ENCODE peak calls at places on chromosomes 11 and 22, in four cellular contexts. V, H, R and O are unnamed samples.
A peak's percentile ranks its signal among the peaks of the same experiment; 100 is the strongest.

GRCh38 chr11:72824020-72824419 is 9.8 kb downstream of the ATG16L2 start:
- DNase-seq in H (peak; percentile 4), R (peak; percentile 61), V (no peak), O (no peak)

GRCh38 chr22:50733521-50734342 is 4.3 kb upstream of the ACR start:
- DNase-seq in V (no peak), R (peak; percentile 55), H (peak; percentile 73), O (peak; percentile 16)

GRCh38 chr11:110123003-110123402 is 29.8 kb downstream of the ZC3H12C start:
- DNase-seq in R (no peak), H (no peak), V (no peak), O (no peak)

GRCh38 chr22:23219787-23220484 is 39.6 kb downstream of the BCR start:
- DNase-seq in H (no peak), V (peak; percentile 28), R (peak; percentile 77), O (no peak)

GRCh38 chr22:19903513-19903912 is 38.1 kb upstream of the COMT start:
- DNase-seq in R (no peak), H (no peak), V (no peak), O (no peak)

GRCh38 chr11:17267576-17267975 is 9.0 kb upstream of the NUCB2 start:
- DNase-seq in R (no peak), V (no peak), H (peak; percentile 24), O (no peak)

GRCh38 chr11:113289341-113290187 is 24.8 kb upstream of the TTC12 start:
- DNase-seq in R (peak; percentile 79), V (peak; percentile 21), H (peak; percentile 71), O (peak; percentile 46)

GRCh38 chr11:75351541-75352416 is at the start of gene ARRB1:
- DNase-seq in R (peak; percentile 91), V (peak; percentile 58), H (no peak), O (peak; percentile 77)

GRCh38 chr22:32544953-32545558 is 70.4 kb downstream of the FBXO7 start:
- DNase-seq in R (no peak), V (no peak), H (no peak), O (no peak)

GRCh38 chr11:45182902-45183301 is 36.5 kb downstream of the PRDM11 start:
- DNase-seq in V (no peak), H (no peak), R (no peak), O (no peak)

GRCh38 chr22:28953399-28953798 is 70.0 kb downstream of the ZNRF3 start:
- DNase-seq in V (no peak), H (no peak), R (no peak), O (no peak)

GRCh38 chr22:39345231-39345630 is 4.6 kb upstream of the SYNGR1 start:
- DNase-seq in R (no peak), V (no peak), H (no peak), O (no peak)

GRCh38 chr22:46072981-46073682 is 77.2 kb upstream of the PPARA start:
- DNase-seq in R (peak; percentile 39), V (no peak), H (no peak), O (peak; percentile 8)

GRCh38 chr11:27716850-27717249 is 16.6 kb upstream of the BDNF start:
- DNase-seq in R (no peak), V (no peak), H (no peak), O (no peak)

GRCh38 chr11:16902979-16903378 is 111.2 kb downstream of the PLEKHA7 start:
- DNase-seq in R (no peak), V (no peak), H (peak; percentile 49), O (no peak)

GRCh38 chr11:2511421-2512369 is 66.9 kb downstream of the KCNQ1 start:
- DNase-seq in V (no peak), R (peak; percentile 65), H (no peak), O (peak; percentile 36)

GRCh38 chr11:19848219-19848618 is 135.6 kb downstream of the NAV2 start:
- DNase-seq in V (no peak), R (no peak), H (no peak), O (no peak)

GRCh38 chr11:58046231-58046630 is 15.5 kb downstream of the OR6Q1 start:
- DNase-seq in H (no peak), V (no peak), R (no peak), O (no peak)

GRCh38 chr11:20754957-20755356 is 85.6 kb downstream of the NELL1 start:
- DNase-seq in V (no peak), H (no peak), R (no peak), O (no peak)

GRCh38 chr11:59175104-59175503 is 3.2 kb downstream of the DTX4 start:
- DNase-seq in H (no peak), R (peak; percentile 68), V (no peak), O (no peak)

GRCh38 chr11:62702241-62702640 is 5.0 kb downstream of the BSCL2 start:
- DNase-seq in H (no peak), V (no peak), R (peak; percentile 47), O (no peak)

GRCh38 chr11:80844110-80844509 is 1403.3 kb upstream of the TENM4 start:
- DNase-seq in R (no peak), V (no peak), H (no peak), O (no peak)

GRCh38 chr22:36383110-36383581 is 4.6 kb downstream of the MYH9 start:
- DNase-seq in R (no peak), V (peak; percentile 61), H (peak; percentile 97), O (no peak)

GRCh38 chr22:30565341-30565740 is 9.1 kb downstream of the GAL3ST1 start:
- DNase-seq in H (no peak), V (no peak), R (no peak), O (no peak)

GRCh38 chr22:18068381-18068988 is 9.3 kb upstream of the PEX26 start:
- DNase-seq in H (no peak), V (no peak), R (peak; percentile 10), O (no peak)

GRCh38 chr11:109765709-109766311 is 327.4 kb upstream of the ZC3H12C start:
- DNase-seq in R (no peak), V (no peak), H (no peak), O (no peak)

GRCh38 chr11:74057251-74058151 is 48.6 kb upstream of the UCP3 start:
- DNase-seq in R (no peak), V (no peak), H (no peak), O (no peak)

GRCh38 chr11:36618025-36618700 is 20.1 kb upstream of the RAG2 start:
- DNase-seq in R (no peak), V (no peak), H (no peak), O (no peak)

GRCh38 chr11:2517016-2517385 is 72.2 kb downstream of the KCNQ1 start:
- DNase-seq in V (no peak), H (no peak), R (peak; percentile 57), O (peak; percentile 12)

GRCh38 chr11:72041364-72042058 is 38.8 kb downstream of the NUMA1 start:
- DNase-seq in H (peak; percentile 33), R (peak; percentile 84), V (peak; percentile 24), O (peak; percentile 81)

GRCh38 chr11:116644201-116644947 is 128.4 kb downstream of the BUD13 start:
- DNase-seq in H (no peak), R (no peak), V (no peak), O (no peak)

GRCh38 chr22:41526802-41527799 is 17.2 kb downstream of the POLR3H start:
- DNase-seq in V (peak; percentile 37), R (no peak), H (peak; percentile 30), O (peak; percentile 50)

GRCh38 chr11:11979487-11980117 is 28.8 kb downstream of the DKK3 start:
- DNase-seq in H (no peak), R (peak; percentile 61), V (no peak), O (peak; percentile 54)

GRCh38 chr22:32949719-32950118 is 108.5 kb downstream of the SYN3 start:
- DNase-seq in H (no peak), V (no peak), R (no peak), O (no peak)

GRCh38 chr11:40425168-40425567 is 1034.3 kb downstream of the LRRC4C start:
- DNase-seq in H (peak; percentile 16), V (no peak), R (no peak), O (no peak)

GRCh38 chr22:30219049-30219448 is 27.5 kb downstream of the LIF start:
- DNase-seq in R (no peak), H (no peak), V (no peak), O (no peak)

GRCh38 chr11:110468095-110468494 is 38.3 kb downstream of the FDX1 start:
- DNase-seq in R (no peak), H (no peak), V (no peak), O (no peak)

GRCh38 chr22:25478573-25478972 is 85.9 kb upstream of the GRK3 start:
- DNase-seq in V (no peak), R (no peak), H (no peak), O (no peak)

DNA sequence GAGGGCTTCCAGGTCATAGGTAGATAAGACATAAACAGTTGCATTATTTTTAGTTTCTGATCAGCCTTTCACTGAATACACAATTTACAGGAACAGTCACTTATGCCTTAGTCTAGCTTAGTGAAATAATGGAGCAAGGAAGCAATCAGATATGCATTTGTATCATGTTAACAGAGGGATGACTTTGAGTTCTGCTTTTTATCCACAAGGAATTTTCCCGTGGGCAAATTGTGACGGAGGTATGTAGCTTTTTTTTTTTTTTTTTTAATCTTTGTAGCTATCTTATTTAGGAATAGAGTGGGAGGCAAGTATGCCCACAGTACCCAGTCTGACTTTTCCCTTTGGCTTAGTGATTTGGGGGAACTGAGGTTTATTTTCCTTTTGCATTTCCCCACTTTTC is 3.4 kb upstream of the NLRP10 start:
- DNase-seq in R (no peak), H (no peak), V (no peak), O (no peak)
- H3K4me1 ChIP-seq in R (no peaks in the 10 kb centered on the region), H (no peaks in the 10 kb centered on the region), V (no peaks in the 10 kb centered on the region), O (no peaks in the 10 kb centered on the region)

GRCh38 chr11:118820412-118821357 is 29.7 kb upstream of the DDX6 start:
- DNase-seq in V (no peak), H (peak; percentile 96), R (peak; percentile 87), O (peak; percentile 75)
- H3K27ac ChIP-seq in V (no peak overlapping the region), H (peak overlapping the region; percentile 92), R (no peak overlapping the region), O (peak overlapping the region; percentile 87)

GRCh38 chr11:82972103-82972502 is 70.6 kb downstream of the DDIAS start:
- DNase-seq in V (no peak), H (no peak), R (no peak), O (no peak)

GRCh38 chr11:82969811-82970210 is 68.3 kb downstream of the DDIAS start:
- DNase-seq in R (no peak), V (no peak), H (peak; percentile 95), O (no peak)

GRCh38 chr11:82976786-82977185 is 75.2 kb downstream of the DDIAS start:
- DNase-seq in R (no peak), V (no peak), H (no peak), O (no peak)

GRCh38 chr11:82975882-82976281 is 74.3 kb downstream of the DDIAS start:
- DNase-seq in H (no peak), R (no peak), V (no peak), O (no peak)

DNA sequence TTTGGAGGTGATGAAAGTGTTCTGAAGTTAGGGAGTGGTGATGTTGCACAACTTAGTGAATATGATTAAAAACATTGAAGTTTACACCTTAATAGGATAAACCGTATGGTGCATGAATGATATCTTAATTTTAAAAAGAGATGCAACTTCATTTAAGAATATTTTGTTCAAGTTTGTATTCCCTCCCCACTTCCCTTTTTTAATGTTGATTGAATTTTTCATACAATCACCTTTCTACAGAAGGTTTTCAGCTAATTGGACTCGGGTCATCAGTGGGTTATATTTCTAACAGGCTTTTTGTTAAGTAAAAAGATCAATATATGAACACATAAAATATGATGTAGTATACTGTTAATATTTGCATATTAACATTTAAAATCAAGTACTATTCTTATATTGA is 72.6 kb downstream of the DDIAS start:
- DNase-seq in H (no peak), V (no peak), R (no peak), O (no peak)
- H3K4me1 ChIP-seq in H (peaks cover 39% of the 10 kb centered on the region), V (no peaks in the 10 kb centered on the region), R (no peaks in the 10 kb centered on the region), O (no peaks in the 10 kb centered on the region)

DNA sequence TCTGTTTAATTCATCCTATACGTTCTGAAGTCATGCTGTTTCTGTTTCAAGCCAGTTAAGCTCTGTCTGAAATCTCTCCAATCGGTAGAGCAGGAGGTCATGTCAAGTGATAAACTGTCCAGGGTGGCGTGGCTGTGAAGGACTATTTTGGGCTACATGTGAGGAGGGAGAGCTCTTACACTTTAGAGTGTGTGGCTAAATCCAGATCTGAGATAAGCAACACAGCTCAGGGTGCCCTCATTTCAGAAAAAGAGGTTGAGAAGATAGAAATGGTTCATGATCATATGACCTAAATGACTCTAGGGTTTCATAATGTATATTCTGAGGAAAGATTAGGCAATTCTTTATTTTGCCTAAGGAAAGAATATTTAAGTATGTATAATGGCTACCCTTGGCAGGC is 8.4 kb downstream of the BLID start:
- DNase-seq in R (no peak), H (no peak), V (no peak), O (no peak)
- H3K27ac ChIP-seq in R (no peak overlapping the region), H (no peak overlapping the region), V (no peak overlapping the region), O (peak overlapping the region; percentile 81)